ENCODE peak calls at places on chromosomes 12 and 14, in four cellular contexts. B is GM18507, H is NCI-H345, R is COR-L47. G is an unnamed sample.

GRCh38 chr12:126772171-126772864 is 1494.7 kb upstream of the TMEM132C start:
- DNase-seq in B (no peak), H (no peak), R (no peak), G (no peak)

GRCh38 chr12:65699251-65699650 is 125.0 kb upstream of the HMGA2 start:
- DNase-seq in B (no peak), H (no peak), R (no peak), G (no peak)

GRCh38 chr14:63045234-63045611 is at the start of gene KCNH5:
- DNase-seq in B (no peak), H (peak), R (peak), G (peak)

GRCh38 chr14:47040490-47040889 is 388.9 kb upstream of the RPL10L start:
- DNase-seq in B (no peak), H (peak), R (no peak), G (no peak)

GRCh38 chr12:104719700-104720345 is 238.3 kb downstream of the SLC41A2 start:
- DNase-seq in B (no peak), H (no peak), R (no peak), G (no peak)

GRCh38 chr12:113479578-113480335 is 8.1 kb upstream of the LHX5 start:
- DNase-seq in B (no peak), H (no peak), R (no peak), G (no peak)

GRCh38 chr12:49212572-49212971 is 23.7 kb upstream of the TUBA1A start:
- DNase-seq in B (no peak), H (no peak), R (no peak), G (no peak)

GRCh38 chr12:46450279-46450748 is 77.7 kb upstream of the SLC38A2 start:
- DNase-seq in B (no peak), H (no peak), R (no peak), G (no peak)

GRCh38 chr12:14275111-14275510 is 90.4 kb upstream of the ATF7IP start:
- DNase-seq in B (no peak), H (no peak), R (no peak), G (no peak)

GRCh38 chr12:80837342-80837978 is 100.3 kb downstream of the LIN7A start:
- DNase-seq in B (no peak), H (peak), R (peak), G (peak)